ENCODE peak calls at places on chromosomes 4 and X, in five cellular contexts. Q, C, J, F and Z are unnamed samples.
A peak's percentile ranks its signal among the peaks of the same experiment; 100 is the strongest.

GRCh38 chrX:32269877-32270276 is 941.5 kb downstream of the DMD start:
- DNase-seq in Q (no peak), C (no peak), J (no peak), F (no peak), Z (no peak)

GRCh38 chr4:119028296-119028695 is 107.3 kb upstream of the MYOZ2 start:
- DNase-seq in Q (no peak), C (no peak), J (no peak), F (no peak), Z (no peak)

GRCh38 chrX:63387411-63387810 is 36.3 kb upstream of the SPIN4 start:
- DNase-seq in Q (no peak), C (no peak), J (no peak), F (no peak), Z (no peak)

GRCh38 chr4:3340703-3341088 is 47.9 kb downstream of the RGS12 start:
- DNase-seq in Q (no peak), C (no peak), J (no peak), F (no peak), Z (no peak)

GRCh38 chrX:155880586-155881157 is 473 bp upstream of the VAMP7 start:
- DNase-seq in Q (no peak), C (no peak), J (peak; percentile 26), F (no peak), Z (peak; percentile 37)

GRCh38 chrX:727738-728621 is 97.4 kb downstream of the SHOX start:
- DNase-seq in Q (no peak), C (no peak), J (no peak), F (no peak), Z (no peak)

GRCh38 chr4:153345011-153345981 is 808 bp downstream of the MND1 start:
- DNase-seq in Q (no peak), C (peak; percentile 67), J (peak; percentile 75), F (peak; percentile 31), Z (no peak)

GRCh38 chr4:146235654-146236570 is 21.6 kb downstream of the REELD1 start:
- DNase-seq in Q (no peak), C (no peak), J (no peak), F (no peak), Z (no peak)

GRCh38 chrX:47217121-47217851 is 1.2 kb upstream of the CDK16 start:
- DNase-seq in Q (no peak), C (no peak), J (peak; percentile 90), F (no peak), Z (no peak)

GRCh38 chr4:164977243-164978164 is at the start of gene TRIM61:
- DNase-seq in Q (no peak), C (no peak), J (peak; percentile 10), F (peak; percentile 6), Z (peak; percentile 68)

GRCh38 chrX:112380541-112381278 is 298.1 kb upstream of the TRPC5 start:
- DNase-seq in Q (no peak), C (no peak), J (no peak), F (no peak), Z (no peak)

GRCh38 chr4:53527930-53528329 is 63.4 kb downstream of the LNX1 start:
- DNase-seq in Q (no peak), C (no peak), J (no peak), F (no peak), Z (no peak)

GRCh38 chr4:55879224-55879623 is 25.8 kb downstream of the EXOC1 start:
- DNase-seq in Q (no peak), C (no peak), J (no peak), F (no peak), Z (no peak)

GRCh38 chr4:129429566-129430339 is 333.8 kb downstream of the C4orf33 start:
- DNase-seq in Q (no peak), C (no peak), J (peak; percentile 59), F (no peak), Z (no peak)

GRCh38 chr4:138669479-138670165 is 346.0 kb upstream of the NOCT start:
- DNase-seq in Q (no peak), C (peak; percentile 95), J (peak; percentile 86), F (no peak), Z (no peak)

GRCh38 chrX:153065389-153065788 is 6.9 kb upstream of the PNMA6A start:
- DNase-seq in Q (no peak), C (no peak), J (peak; percentile 5), F (no peak), Z (no peak)

GRCh38 chr4:145302725-145303124 is 122.3 kb upstream of the OTUD4 start:
- DNase-seq in Q (no peak), C (no peak), J (no peak), F (no peak), Z (no peak)

GRCh38 chrX:20067709-20068315 is 48.9 kb downstream of the MAP7D2 start:
- DNase-seq in Q (peak; percentile 0), C (peak; percentile 25), J (peak; percentile 83), F (no peak), Z (no peak)

GRCh38 chr4:47218631-47219030 is 187.3 kb downstream of the GABRB1 start:
- DNase-seq in Q (no peak), C (no peak), J (no peak), F (no peak), Z (no peak)

GRCh38 chr4:105541420-105541819 is 11.0 kb upstream of the ARHGEF38 start:
- DNase-seq in Q (no peak), C (no peak), J (no peak), F (no peak), Z (no peak)

GRCh38 chr4:139076016-139076744 is 60.6 kb downstream of the NOCT start:
- DNase-seq in Q (no peak), C (no peak), J (no peak), F (no peak), Z (no peak)

GRCh38 chr4:114250439-114250891 is 271.0 kb upstream of the ARSJ start:
- DNase-seq in Q (no peak), C (peak; percentile 41), J (no peak), F (no peak), Z (no peak)

GRCh38 chr4:6641164-6641970 is 882 bp downstream of the MRFAP1 start:
- DNase-seq in Q (no peak), C (peak; percentile 29), J (peak; percentile 68), F (peak; percentile 39), Z (peak; percentile 59)

GRCh38 chr4:5883916-5884315 is 9.0 kb downstream of the CRMP1 start:
- DNase-seq in Q (no peak), C (no peak), J (no peak), F (no peak), Z (no peak)

GRCh38 chrX:129600981-129601424 is 53.8 kb downstream of the APLN start:
- DNase-seq in Q (no peak), C (peak; percentile 1), J (peak; percentile 53), F (no peak), Z (peak; percentile 71)

GRCh38 chr4:113256946-113257345 is 207.5 kb downstream of the ANK2 start:
- DNase-seq in Q (no peak), C (no peak), J (peak; percentile 12), F (no peak), Z (no peak)

GRCh38 chrX:12973561-12974216 is 1.2 kb upstream of the TMSB4X start:
- DNase-seq in Q (no peak), C (no peak), J (no peak), F (no peak), Z (no peak)

GRCh38 chr4:61149278-61149677 is 50.8 kb upstream of the ADGRL3 start:
- DNase-seq in Q (no peak), C (no peak), J (peak; percentile 29), F (no peak), Z (no peak)

GRCh38 chr4:52407545-52407944 is 251.6 kb downstream of the USP46 start:
- DNase-seq in Q (no peak), C (no peak), J (peak; percentile 13), F (no peak), Z (no peak)

GRCh38 chr4:3197366-3198105 is 51.4 kb upstream of the MSANTD1 start:
- DNase-seq in Q (no peak), C (no peak), J (no peak), F (no peak), Z (no peak)

GRCh38 chr4:5010984-5011383 is 8.3 kb downstream of the CYTL1 start:
- DNase-seq in Q (no peak), C (no peak), J (no peak), F (no peak), Z (no peak)

GRCh38 chr4:76623217-76624060 is 188.4 kb downstream of the SHROOM3 start:
- DNase-seq in Q (no peak), C (no peak), J (peak; percentile 21), F (no peak), Z (no peak)

GRCh38 chr4:53508446-53508845 is 82.8 kb downstream of the LNX1 start:
- DNase-seq in Q (no peak), C (no peak), J (peak; percentile 38), F (no peak), Z (no peak)

GRCh38 chr4:108393870-108394269 is 225.1 kb upstream of the LEF1 start:
- DNase-seq in Q (no peak), C (no peak), J (no peak), F (no peak), Z (no peak)

GRCh38 chrX:70196961-70197805 is 19.9 kb downstream of the DGAT2L6 start:
- DNase-seq in Q (no peak), C (peak; percentile 24), J (peak; percentile 75), F (peak; percentile 51), Z (no peak)

GRCh38 chrX:16119353-16120220 is 3.8 kb upstream of the GRPR start:
- DNase-seq in Q (no peak), C (no peak), J (no peak), F (no peak), Z (no peak)

GRCh38 chr4:74654230-74654681 is 140.1 kb downstream of the BTC start:
- DNase-seq in Q (no peak), C (peak; percentile 69), J (peak; percentile 28), F (no peak), Z (no peak)

GRCh38 chr4:88002786-88003185 is 4.6 kb upstream of the PKD2 start:
- DNase-seq in Q (no peak), C (no peak), J (peak; percentile 34), F (no peak), Z (no peak)

GRCh38 chr4:100340534-100341364 is 150.5 kb upstream of the DDIT4L start:
- DNase-seq in Q (no peak), C (no peak), J (peak; percentile 10), F (no peak), Z (no peak)